ENCODE peak calls at places on chromosomes 7 and 10, in eight cellular contexts. One of them, this sample, is unnamed.

GRCh38 chr7:43735802-43736603 is 6.7 kb upstream of the COA1 start:
- DNase-seq in stimulated activated CD4-positive, alpha-beta T cell treated with anti-CD3 and anti-CD28 coated beads, Interleukin-15, amount 100 ng/mL, for 48 hours: no peak
- DNase-seq in AG04449: no peak
- DNase-seq in fibroblast of pulmonary artery: peak; percentile 63
- DNase-seq in COR-L47: no peak
- DNase-seq in RWPE1: no peak
- DNase-seq in RPMI8226: no peak
- DNase-seq in choroid plexus epithelial cell: peak; percentile 48
- DNase-seq in this sample: peak; percentile 15

GRCh38 chr7:142478479-142479220 is 220.8 kb upstream of the PRSS58 start:
- DNase-seq in RWPE1: peak; percentile 15
- DNase-seq in choroid plexus epithelial cell: peak; percentile 80
- DNase-seq in fibroblast of pulmonary artery: peak; percentile 65
- DNase-seq in COR-L47: peak; percentile 35
- DNase-seq in AG04449: no peak
- DNase-seq in stimulated activated CD4-positive, alpha-beta T cell treated with anti-CD3 and anti-CD28 coated beads, Interleukin-15, amount 100 ng/mL, for 48 hours: no peak
- DNase-seq in RPMI8226: peak; percentile 42
- DNase-seq in this sample: peak; percentile 62

GRCh38 chr10:75292794-75293455 is 57.2 kb upstream of the COMTD1 start:
- DNase-seq in RPMI8226: no peak
- DNase-seq in choroid plexus epithelial cell: no peak
- DNase-seq in AG04449: no peak
- DNase-seq in COR-L47: no peak
- DNase-seq in fibroblast of pulmonary artery: no peak
- DNase-seq in RWPE1: no peak
- DNase-seq in stimulated activated CD4-positive, alpha-beta T cell treated with anti-CD3 and anti-CD28 coated beads, Interleukin-15, amount 100 ng/mL, for 48 hours: no peak
- DNase-seq in this sample: no peak

GRCh38 chr7:158955146-158955870 is 99.0 kb downstream of the DYNC2I1 start:
- DNase-seq in AG04449: no peak
- DNase-seq in RPMI8226: no peak
- DNase-seq in RWPE1: no peak
- DNase-seq in choroid plexus epithelial cell: peak; percentile 21
- DNase-seq in fibroblast of pulmonary artery: no peak
- DNase-seq in COR-L47: no peak
- DNase-seq in stimulated activated CD4-positive, alpha-beta T cell treated with anti-CD3 and anti-CD28 coated beads, Interleukin-15, amount 100 ng/mL, for 48 hours: no peak
- DNase-seq in this sample: no peak

GRCh38 chr7:93992423-93993110 is 11.6 kb downstream of the BET1 start:
- DNase-seq in COR-L47: no peak
- DNase-seq in RWPE1: no peak
- DNase-seq in fibroblast of pulmonary artery: no peak
- DNase-seq in stimulated activated CD4-positive, alpha-beta T cell treated with anti-CD3 and anti-CD28 coated beads, Interleukin-15, amount 100 ng/mL, for 48 hours: no peak
- DNase-seq in choroid plexus epithelial cell: no peak
- DNase-seq in RPMI8226: no peak
- DNase-seq in AG04449: no peak
- DNase-seq in this sample: no peak

GRCh38 chr7:132997505-132997904 is 84.4 kb downstream of the CHCHD3 start:
- DNase-seq in RWPE1: no peak
- DNase-seq in stimulated activated CD4-positive, alpha-beta T cell treated with anti-CD3 and anti-CD28 coated beads, Interleukin-15, amount 100 ng/mL, for 48 hours: no peak
- DNase-seq in fibroblast of pulmonary artery: no peak
- DNase-seq in RPMI8226: no peak
- DNase-seq in choroid plexus epithelial cell: no peak
- DNase-seq in COR-L47: no peak
- DNase-seq in AG04449: no peak
- DNase-seq in this sample: no peak

GRCh38 chr7:30804078-30804661 is 33.0 kb downstream of the MINDY4 start:
- DNase-seq in RWPE1: peak; percentile 36
- DNase-seq in AG04449: peak; percentile 83
- DNase-seq in COR-L47: no peak
- DNase-seq in choroid plexus epithelial cell: peak; percentile 81
- DNase-seq in fibroblast of pulmonary artery: peak; percentile 71
- DNase-seq in stimulated activated CD4-positive, alpha-beta T cell treated with anti-CD3 and anti-CD28 coated beads, Interleukin-15, amount 100 ng/mL, for 48 hours: no peak
- DNase-seq in RPMI8226: no peak
- DNase-seq in this sample: peak; percentile 88

GRCh38 chr10:73905256-73906018 is 5.5 kb upstream of the PLAU start:
- DNase-seq in AG04449: no peak
- DNase-seq in stimulated activated CD4-positive, alpha-beta T cell treated with anti-CD3 and anti-CD28 coated beads, Interleukin-15, amount 100 ng/mL, for 48 hours: no peak
- DNase-seq in fibroblast of pulmonary artery: no peak
- DNase-seq in RPMI8226: no peak
- DNase-seq in RWPE1: no peak
- DNase-seq in COR-L47: peak; percentile 29
- DNase-seq in choroid plexus epithelial cell: no peak
- DNase-seq in this sample: no peak

GRCh38 chr7:107995184-107996071 is 7.5 kb downstream of the LAMB1 start:
- DNase-seq in RPMI8226: no peak
- DNase-seq in fibroblast of pulmonary artery: peak; percentile 90
- DNase-seq in choroid plexus epithelial cell: peak; percentile 96
- DNase-seq in AG04449: no peak
- DNase-seq in COR-L47: peak; percentile 77
- DNase-seq in stimulated activated CD4-positive, alpha-beta T cell treated with anti-CD3 and anti-CD28 coated beads, Interleukin-15, amount 100 ng/mL, for 48 hours: no peak
- DNase-seq in RWPE1: peak; percentile 71
- DNase-seq in this sample: peak; percentile 79

GRCh38 chr7:30912454-30912985 is 867 bp downstream of the AQP1 start:
- DNase-seq in RWPE1: no peak
- DNase-seq in COR-L47: no peak
- DNase-seq in choroid plexus epithelial cell: no peak
- DNase-seq in fibroblast of pulmonary artery: no peak
- DNase-seq in RPMI8226: no peak
- DNase-seq in stimulated activated CD4-positive, alpha-beta T cell treated with anti-CD3 and anti-CD28 coated beads, Interleukin-15, amount 100 ng/mL, for 48 hours: no peak
- DNase-seq in AG04449: no peak
- DNase-seq in this sample: no peak

GRCh38 chr7:76343294-76343930 is 15.4 kb downstream of the YWHAG start:
- DNase-seq in COR-L47: no peak
- DNase-seq in AG04449: no peak
- DNase-seq in choroid plexus epithelial cell: peak; percentile 19
- DNase-seq in RWPE1: no peak
- DNase-seq in RPMI8226: no peak
- DNase-seq in fibroblast of pulmonary artery: no peak
- DNase-seq in stimulated activated CD4-positive, alpha-beta T cell treated with anti-CD3 and anti-CD28 coated beads, Interleukin-15, amount 100 ng/mL, for 48 hours: no peak
- DNase-seq in this sample: no peak

GRCh38 chr7:17947606-17948005 is 7.3 kb upstream of the SNX13 start:
- DNase-seq in fibroblast of pulmonary artery: no peak
- DNase-seq in AG04449: no peak
- DNase-seq in COR-L47: no peak
- DNase-seq in RWPE1: no peak
- DNase-seq in stimulated activated CD4-positive, alpha-beta T cell treated with anti-CD3 and anti-CD28 coated beads, Interleukin-15, amount 100 ng/mL, for 48 hours: no peak
- DNase-seq in RPMI8226: peak; percentile 55
- DNase-seq in choroid plexus epithelial cell: no peak
- DNase-seq in this sample: no peak

GRCh38 chr7:33534830-33535229 is 370.5 kb upstream of the BMPER start:
- DNase-seq in choroid plexus epithelial cell: peak; percentile 66
- DNase-seq in stimulated activated CD4-positive, alpha-beta T cell treated with anti-CD3 and anti-CD28 coated beads, Interleukin-15, amount 100 ng/mL, for 48 hours: no peak
- DNase-seq in RPMI8226: no peak
- DNase-seq in AG04449: no peak
- DNase-seq in RWPE1: no peak
- DNase-seq in fibroblast of pulmonary artery: peak; percentile 42
- DNase-seq in COR-L47: no peak
- DNase-seq in this sample: peak; percentile 56

GRCh38 chr10:76939862-76940495 is 697.6 kb downstream of the KCNMA1 start:
- DNase-seq in AG04449: no peak
- DNase-seq in fibroblast of pulmonary artery: no peak
- DNase-seq in RWPE1: no peak
- DNase-seq in choroid plexus epithelial cell: no peak
- DNase-seq in COR-L47: no peak
- DNase-seq in stimulated activated CD4-positive, alpha-beta T cell treated with anti-CD3 and anti-CD28 coated beads, Interleukin-15, amount 100 ng/mL, for 48 hours: no peak
- DNase-seq in RPMI8226: no peak
- DNase-seq in this sample: no peak

GRCh38 chr10:121540773-121541395 is 57.4 kb downstream of the FGFR2 start:
- DNase-seq in RWPE1: no peak
- DNase-seq in fibroblast of pulmonary artery: no peak
- DNase-seq in stimulated activated CD4-positive, alpha-beta T cell treated with anti-CD3 and anti-CD28 coated beads, Interleukin-15, amount 100 ng/mL, for 48 hours: no peak
- DNase-seq in AG04449: no peak
- DNase-seq in choroid plexus epithelial cell: no peak
- DNase-seq in COR-L47: no peak
- DNase-seq in RPMI8226: no peak
- DNase-seq in this sample: no peak

GRCh38 chr10:103851261-103851660 is 4.1 kb downstream of the SH3PXD2A start:
- DNase-seq in COR-L47: no peak
- DNase-seq in RPMI8226: no peak
- DNase-seq in AG04449: no peak
- DNase-seq in choroid plexus epithelial cell: no peak
- DNase-seq in RWPE1: no peak
- DNase-seq in fibroblast of pulmonary artery: no peak
- DNase-seq in stimulated activated CD4-positive, alpha-beta T cell treated with anti-CD3 and anti-CD28 coated beads, Interleukin-15, amount 100 ng/mL, for 48 hours: no peak
- DNase-seq in this sample: no peak

GRCh38 chr7:25732771-25733217 is 419.2 kb upstream of the NFE2L3 start:
- DNase-seq in AG04449: no peak
- DNase-seq in RPMI8226: no peak
- DNase-seq in stimulated activated CD4-positive, alpha-beta T cell treated with anti-CD3 and anti-CD28 coated beads, Interleukin-15, amount 100 ng/mL, for 48 hours: no peak
- DNase-seq in RWPE1: no peak
- DNase-seq in fibroblast of pulmonary artery: no peak
- DNase-seq in COR-L47: no peak
- DNase-seq in choroid plexus epithelial cell: no peak
- DNase-seq in this sample: no peak

GRCh38 chr7:50342616-50343114 is 38.1 kb downstream of the IKZF1 start:
- DNase-seq in stimulated activated CD4-positive, alpha-beta T cell treated with anti-CD3 and anti-CD28 coated beads, Interleukin-15, amount 100 ng/mL, for 48 hours: no peak
- DNase-seq in choroid plexus epithelial cell: peak; percentile 70
- DNase-seq in COR-L47: peak; percentile 44
- DNase-seq in RWPE1: no peak
- DNase-seq in fibroblast of pulmonary artery: peak; percentile 2
- DNase-seq in RPMI8226: no peak
- DNase-seq in AG04449: no peak
- DNase-seq in this sample: no peak

GRCh38 chr10:129759214-129760002 is 204.7 kb downstream of the EBF3 start:
- DNase-seq in RPMI8226: no peak
- DNase-seq in AG04449: no peak
- DNase-seq in RWPE1: no peak
- DNase-seq in fibroblast of pulmonary artery: no peak
- DNase-seq in stimulated activated CD4-positive, alpha-beta T cell treated with anti-CD3 and anti-CD28 coated beads, Interleukin-15, amount 100 ng/mL, for 48 hours: no peak
- DNase-seq in choroid plexus epithelial cell: no peak
- DNase-seq in COR-L47: no peak
- DNase-seq in this sample: no peak

GRCh38 chr10:121357323-121357835 is 240.9 kb downstream of the FGFR2 start:
- DNase-seq in RPMI8226: no peak
- DNase-seq in stimulated activated CD4-positive, alpha-beta T cell treated with anti-CD3 and anti-CD28 coated beads, Interleukin-15, amount 100 ng/mL, for 48 hours: no peak
- DNase-seq in fibroblast of pulmonary artery: no peak
- DNase-seq in COR-L47: no peak
- DNase-seq in RWPE1: no peak
- DNase-seq in choroid plexus epithelial cell: no peak
- DNase-seq in AG04449: no peak
- DNase-seq in this sample: no peak

GRCh38 chr7:155232911-155233702 is 64.6 kb upstream of the INSIG1 start:
- DNase-seq in stimulated activated CD4-positive, alpha-beta T cell treated with anti-CD3 and anti-CD28 coated beads, Interleukin-15, amount 100 ng/mL, for 48 hours: no peak
- DNase-seq in COR-L47: no peak
- DNase-seq in fibroblast of pulmonary artery: no peak
- DNase-seq in RWPE1: no peak
- DNase-seq in choroid plexus epithelial cell: peak; percentile 56
- DNase-seq in AG04449: no peak
- DNase-seq in RPMI8226: no peak
- DNase-seq in this sample: no peak

GRCh38 chr7:87507446-87507845 is 32.0 kb upstream of the ABCB4 start:
- DNase-seq in RPMI8226: no peak
- DNase-seq in COR-L47: peak; percentile 21
- DNase-seq in AG04449: no peak
- DNase-seq in choroid plexus epithelial cell: peak; percentile 5
- DNase-seq in stimulated activated CD4-positive, alpha-beta T cell treated with anti-CD3 and anti-CD28 coated beads, Interleukin-15, amount 100 ng/mL, for 48 hours: no peak
- DNase-seq in fibroblast of pulmonary artery: no peak
- DNase-seq in RWPE1: no peak
- DNase-seq in this sample: no peak

GRCh38 chr10:74008212-74008731 is 10.4 kb downstream of the VCL start:
- DNase-seq in AG04449: peak; percentile 74
- DNase-seq in RPMI8226: peak; percentile 4
- DNase-seq in choroid plexus epithelial cell: peak; percentile 83
- DNase-seq in fibroblast of pulmonary artery: peak; percentile 72
- DNase-seq in COR-L47: no peak
- DNase-seq in RWPE1: no peak
- DNase-seq in stimulated activated CD4-positive, alpha-beta T cell treated with anti-CD3 and anti-CD28 coated beads, Interleukin-15, amount 100 ng/mL, for 48 hours: no peak
- DNase-seq in this sample: peak; percentile 55

GRCh38 chr7:92904292-92905131 is 68.1 kb upstream of the CDK6 start:
- DNase-seq in fibroblast of pulmonary artery: peak; percentile 86
- DNase-seq in choroid plexus epithelial cell: peak; percentile 96
- DNase-seq in RWPE1: peak; percentile 95
- DNase-seq in stimulated activated CD4-positive, alpha-beta T cell treated with anti-CD3 and anti-CD28 coated beads, Interleukin-15, amount 100 ng/mL, for 48 hours: peak; percentile 91
- DNase-seq in COR-L47: no peak
- DNase-seq in RPMI8226: no peak
- DNase-seq in AG04449: peak; percentile 87
- DNase-seq in this sample: peak; percentile 94

GRCh38 chr10:5812283-5813090 is 747 bp downstream of the GDI2 start:
- DNase-seq in RPMI8226: peak; percentile 49
- DNase-seq in fibroblast of pulmonary artery: no peak
- DNase-seq in COR-L47: no peak
- DNase-seq in RWPE1: peak; percentile 29
- DNase-seq in AG04449: no peak
- DNase-seq in stimulated activated CD4-positive, alpha-beta T cell treated with anti-CD3 and anti-CD28 coated beads, Interleukin-15, amount 100 ng/mL, for 48 hours: peak; percentile 8
- DNase-seq in choroid plexus epithelial cell: peak; percentile 16
- DNase-seq in this sample: peak; percentile 62

GRCh38 chr7:101108330-101108857 is 18.5 kb upstream of the SERPINE1 start:
- DNase-seq in AG04449: no peak
- DNase-seq in choroid plexus epithelial cell: peak; percentile 62
- DNase-seq in RPMI8226: no peak
- DNase-seq in RWPE1: no peak
- DNase-seq in fibroblast of pulmonary artery: peak; percentile 54
- DNase-seq in stimulated activated CD4-positive, alpha-beta T cell treated with anti-CD3 and anti-CD28 coated beads, Interleukin-15, amount 100 ng/mL, for 48 hours: no peak
- DNase-seq in COR-L47: no peak
- DNase-seq in this sample: peak; percentile 69

GRCh38 chr10:42753126-42753506 is 29.5 kb upstream of the BMS1 start:
- DNase-seq in AG04449: peak; percentile 4
- DNase-seq in stimulated activated CD4-positive, alpha-beta T cell treated with anti-CD3 and anti-CD28 coated beads, Interleukin-15, amount 100 ng/mL, for 48 hours: peak; percentile 33
- DNase-seq in COR-L47: peak; percentile 28
- DNase-seq in choroid plexus epithelial cell: peak; percentile 82
- DNase-seq in RWPE1: peak; percentile 65
- DNase-seq in fibroblast of pulmonary artery: peak; percentile 78
- DNase-seq in RPMI8226: no peak
- DNase-seq in this sample: peak; percentile 88

GRCh38 chr10:124534231-124534798 is 72.7 kb downstream of the LHPP start:
- DNase-seq in COR-L47: no peak
- DNase-seq in RPMI8226: no peak
- DNase-seq in AG04449: no peak
- DNase-seq in fibroblast of pulmonary artery: peak; percentile 32
- DNase-seq in choroid plexus epithelial cell: peak; percentile 65
- DNase-seq in RWPE1: no peak
- DNase-seq in stimulated activated CD4-positive, alpha-beta T cell treated with anti-CD3 and anti-CD28 coated beads, Interleukin-15, amount 100 ng/mL, for 48 hours: no peak
- DNase-seq in this sample: peak; percentile 29

GRCh38 chr7:134954197-134955082 is 31.9 kb upstream of the AGBL3 start:
- DNase-seq in RWPE1: peak; percentile 4
- DNase-seq in fibroblast of pulmonary artery: peak; percentile 69
- DNase-seq in AG04449: no peak
- DNase-seq in COR-L47: peak; percentile 1
- DNase-seq in RPMI8226: peak; percentile 46
- DNase-seq in stimulated activated CD4-positive, alpha-beta T cell treated with anti-CD3 and anti-CD28 coated beads, Interleukin-15, amount 100 ng/mL, for 48 hours: no peak
- DNase-seq in choroid plexus epithelial cell: peak; percentile 71
- DNase-seq in this sample: no peak

GRCh38 chr10:111247781-111248389 is 171.1 kb downstream of the ADRA2A start:
- DNase-seq in RPMI8226: no peak
- DNase-seq in stimulated activated CD4-positive, alpha-beta T cell treated with anti-CD3 and anti-CD28 coated beads, Interleukin-15, amount 100 ng/mL, for 48 hours: no peak
- DNase-seq in RWPE1: no peak
- DNase-seq in fibroblast of pulmonary artery: no peak
- DNase-seq in choroid plexus epithelial cell: no peak
- DNase-seq in COR-L47: no peak
- DNase-seq in AG04449: no peak
- DNase-seq in this sample: peak; percentile 11

GRCh38 chr10:43573250-43574034 is 974 bp downstream of the ZNF239 start:
- DNase-seq in fibroblast of pulmonary artery: no peak
- DNase-seq in RWPE1: no peak
- DNase-seq in choroid plexus epithelial cell: peak; percentile 28
- DNase-seq in RPMI8226: no peak
- DNase-seq in COR-L47: no peak
- DNase-seq in stimulated activated CD4-positive, alpha-beta T cell treated with anti-CD3 and anti-CD28 coated beads, Interleukin-15, amount 100 ng/mL, for 48 hours: no peak
- DNase-seq in AG04449: no peak
- DNase-seq in this sample: peak; percentile 28

GRCh38 chr7:55288070-55288824 is 76.9 kb upstream of the LANCL2 start:
- DNase-seq in RWPE1: no peak
- DNase-seq in stimulated activated CD4-positive, alpha-beta T cell treated with anti-CD3 and anti-CD28 coated beads, Interleukin-15, amount 100 ng/mL, for 48 hours: no peak
- DNase-seq in fibroblast of pulmonary artery: no peak
- DNase-seq in choroid plexus epithelial cell: peak; percentile 19
- DNase-seq in AG04449: no peak
- DNase-seq in RPMI8226: no peak
- DNase-seq in COR-L47: no peak
- DNase-seq in this sample: no peak

GRCh38 chr10:69217119-69217754 is 2.9 kb upstream of the HKDC1 start:
- DNase-seq in COR-L47: no peak
- DNase-seq in AG04449: peak; percentile 73
- DNase-seq in choroid plexus epithelial cell: peak; percentile 81
- DNase-seq in RWPE1: peak; percentile 92
- DNase-seq in stimulated activated CD4-positive, alpha-beta T cell treated with anti-CD3 and anti-CD28 coated beads, Interleukin-15, amount 100 ng/mL, for 48 hours: no peak
- DNase-seq in fibroblast of pulmonary artery: peak; percentile 76
- DNase-seq in RPMI8226: no peak
- DNase-seq in this sample: peak; percentile 86

GRCh38 chr10:117217196-117217761 is 20.0 kb downstream of the KCNK18 start:
- DNase-seq in choroid plexus epithelial cell: peak; percentile 3
- DNase-seq in stimulated activated CD4-positive, alpha-beta T cell treated with anti-CD3 and anti-CD28 coated beads, Interleukin-15, amount 100 ng/mL, for 48 hours: no peak
- DNase-seq in AG04449: no peak
- DNase-seq in COR-L47: no peak
- DNase-seq in RPMI8226: peak; percentile 32
- DNase-seq in RWPE1: no peak
- DNase-seq in fibroblast of pulmonary artery: no peak
- DNase-seq in this sample: peak; percentile 25